ENCODE peak calls at places on chromosomes 11 and 22, in seven cellular contexts. J is transverse colon; A is CD4-positive, alpha-beta memory T cell; D is mammary epithelial cell; V is cardiac muscle cell; G is psoas muscle; B is neural progenitor cell. P is an unnamed sample. For H3K27me3, the result is how much of the 10 kb centered on the place peaks cover.

GRCh38 chr11:114166897-114167323 is 107.4 kb downstream of the ZBTB16 start:
- DNase-seq in A (peak), G (no peak), B (no peak), D (peak), J (no peak), V (peak), P (peak)

GRCh38 chr11:78190374-78190773 is 1.7 kb downstream of the USP35 start:
- DNase-seq in J (no peak), B (no peak), V (no peak), A (no peak), G (no peak), D (no peak), P (no peak)

GRCh38 chr11:14894657-14895598 is 2.9 kb upstream of the CYP2R1 start:
- DNase-seq in D (no peak), A (no peak), B (no peak), V (peak), J (peak), G (peak), P (no peak)

GRCh38 chr11:13947379-13947778 is 15.1 kb upstream of the SPON1 start:
- DNase-seq in J (no peak), B (no peak), A (no peak), G (no peak), V (no peak), D (no peak), P (no peak)

GRCh38 chr11:134229131-134229790 is 4.8 kb downstream of the VPS26B start:
- DNase-seq in B (no peak), J (no peak), V (no peak), A (no peak), D (no peak), G (no peak), P (no peak)

GRCh38 chr11:12118940-12119339 is 8.6 kb downstream of the MICAL2 start:
- DNase-seq in D (no peak), A (no peak), J (no peak), V (no peak), G (no peak), B (no peak), P (no peak)

GRCh38 chr22:31286360-31287255 is 5.7 kb downstream of the PIK3IP1 start:
- DNase-seq in D (no peak), V (no peak), J (peak), B (no peak), A (peak), G (no peak), P (peak)

GRCh38 chr11:30326114-30326783 is 3.3 kb downstream of the ARL14EP start:
- DNase-seq in J (no peak), A (no peak), D (no peak), V (no peak), B (no peak), G (no peak), P (no peak)

GRCh38 chr11:48006301-48006992 is 26.1 kb downstream of the PTPRJ start:
- DNase-seq in B (no peak), D (peak), V (peak), G (no peak), A (no peak), J (no peak), P (no peak)

GRCh38 chr11:78742430-78742829 is 167.8 kb upstream of the NARS2 start:
- DNase-seq in V (no peak), A (no peak), B (no peak), G (peak), D (peak), J (peak), P (no peak)

DNA sequence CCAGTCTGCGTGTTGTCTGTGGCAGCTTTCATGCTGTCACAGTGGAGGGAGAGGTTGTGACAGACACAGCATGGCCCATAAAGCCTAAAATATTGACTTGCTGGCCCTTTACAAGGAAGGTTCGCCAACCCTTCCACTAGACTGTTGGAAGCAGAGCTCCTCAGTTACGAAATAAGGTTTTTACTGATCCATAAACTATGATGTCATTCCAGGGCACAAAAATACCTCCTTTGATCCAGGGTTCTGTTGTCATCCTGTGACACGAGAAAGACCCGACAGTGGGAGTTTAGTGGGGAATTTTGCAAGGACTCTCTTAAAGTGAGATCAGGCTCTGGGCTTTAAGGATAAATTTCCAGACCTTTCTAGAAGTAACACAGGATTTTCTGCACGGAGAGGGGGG is 15.7 kb downstream of the BARX2 start:
- DNase-seq in V (no peak), D (no peak), G (no peak), A (no peak), J (no peak), B (no peak), P (no peak)
- H3K27me3 ChIP-seq in V (under half), D (under half), G (under half), A (under half), J (under half), B (under half), P (under half)

DNA sequence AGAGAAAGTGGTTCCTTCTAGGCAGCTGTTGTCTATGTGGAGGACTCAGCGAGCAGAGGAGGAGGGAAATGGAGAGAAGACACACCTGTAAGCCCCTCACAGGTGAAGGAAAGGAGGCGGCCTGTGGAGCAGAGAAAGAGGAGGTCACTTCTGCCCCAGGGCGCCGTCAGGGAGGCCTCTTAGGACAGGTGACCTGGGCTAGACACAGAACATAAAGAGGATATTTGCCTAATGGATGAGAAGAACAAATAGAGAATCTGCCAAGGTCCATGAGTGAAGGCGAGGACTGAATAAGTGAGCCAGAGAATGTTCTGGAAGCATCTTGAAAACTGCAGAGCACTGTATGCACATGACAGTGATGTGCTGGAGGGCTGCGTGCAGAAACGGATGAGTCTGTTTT is 2.2 kb upstream of the SCUBE1 start:
- DNase-seq in A (no peak), J (no peak), G (no peak), D (no peak), B (no peak), V (no peak), P (no peak)
- H3K4me3 ChIP-seq in A (no peak), J (no peak), G (no peak), D (no peak), B (no peak), V (no peak), P (no peak)

DNA sequence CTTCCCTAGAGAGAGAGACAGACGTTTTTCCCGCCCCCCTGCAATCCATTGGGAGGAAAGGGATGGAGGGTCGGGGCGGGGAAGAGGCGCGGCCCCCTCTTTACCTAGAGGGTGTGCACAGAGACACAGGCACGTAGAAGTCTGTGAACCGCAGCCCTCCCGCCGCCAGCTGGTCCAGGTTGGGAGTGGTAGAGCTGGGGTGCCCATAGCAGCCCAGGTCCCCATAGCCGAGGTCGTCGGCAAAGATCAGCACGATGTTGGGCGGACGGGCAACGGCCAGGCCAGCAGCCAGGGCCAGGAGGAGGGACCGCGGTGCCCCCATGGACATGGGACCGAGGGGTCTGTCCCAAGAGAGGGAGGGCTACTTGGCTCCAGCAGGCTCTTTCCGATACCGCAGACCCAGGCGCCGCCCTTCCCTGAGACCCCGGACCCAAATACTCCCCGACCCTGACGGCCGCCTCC is 469 bp downstream of the ARSA start:
- DNase-seq in G (no peak), B (peak), D (peak), J (peak), A (no peak), V (no peak), P (peak)
- H3K27ac ChIP-seq in G (peak), B (no peak), D (peak), J (peak), A (peak), V (no peak), P (peak)

DNA sequence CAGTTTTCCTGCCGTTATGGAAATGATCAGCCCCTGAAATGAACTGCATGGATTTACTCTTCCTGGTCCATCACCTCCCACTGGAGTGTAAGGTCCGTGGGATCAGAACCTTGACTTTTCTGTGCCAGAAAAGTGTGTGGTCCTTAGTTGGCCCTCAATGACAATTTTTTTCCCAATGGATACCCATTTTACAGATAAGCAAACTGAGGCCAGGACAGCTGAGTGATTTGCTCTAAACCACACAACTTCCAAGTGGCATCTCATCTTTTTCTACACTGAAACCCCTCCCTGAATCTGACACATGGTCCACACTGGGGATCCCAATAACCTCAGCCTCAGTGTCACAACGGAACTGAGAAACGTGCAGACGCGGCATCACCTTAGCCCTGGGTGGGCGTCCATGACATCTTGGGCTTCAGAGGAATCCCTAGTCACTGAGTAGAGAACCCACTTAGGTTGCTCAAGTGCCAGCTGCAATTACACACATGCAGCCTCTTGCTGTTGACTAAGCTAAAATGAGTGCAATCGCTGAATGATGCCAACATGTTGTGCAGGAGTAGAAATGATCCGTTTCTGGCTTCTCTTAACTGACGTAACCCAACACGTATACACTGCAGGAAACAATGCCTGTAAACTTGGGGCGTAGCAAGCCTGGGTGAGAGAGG is 136.5 kb downstream of the SHANK2 start:
- DNase-seq in V (peak), G (no peak), J (no peak), B (no peak), A (no peak), D (no peak), P (no peak)
- H3K27me3 ChIP-seq in V (under half), G (under half), J (under half), B (under half), A (under half), D (under half), P (under half)

GRCh38 chr11:68328374-68329091 is 16.1 kb downstream of the LRP5 start:
- DNase-seq in A (no peak), J (peak), B (peak), V (peak), D (peak), G (no peak), P (no peak)

GRCh38 chr11:68325894-68326220 is 13.5 kb downstream of the LRP5 start:
- DNase-seq in A (no peak), D (no peak), V (no peak), B (no peak), G (no peak), J (no peak), P (no peak)

GRCh38 chr11:68329496-68329895 is 17.1 kb downstream of the LRP5 start:
- DNase-seq in D (no peak), G (no peak), J (no peak), A (no peak), V (no peak), B (no peak), P (no peak)

GRCh38 chr11:68326334-68327215 is 14.2 kb downstream of the LRP5 start:
- DNase-seq in B (no peak), G (no peak), A (no peak), V (no peak), J (peak), D (no peak), P (no peak)

GRCh38 chr11:68327586-68328370 is 15.4 kb downstream of the LRP5 start:
- DNase-seq in B (no peak), G (no peak), D (no peak), A (no peak), J (no peak), V (no peak), P (no peak)
- H3K4me3 ChIP-seq in B (peak), G (no peak), D (no peak), A (no peak), J (no peak), V (no peak), P (no peak)

P was measured in naive thymus-derived CD4-positive, alpha-beta T cell.